ENCODE peak calls at places on chromosomes 13 and 19, in eight cellular contexts. C is HCT116, J is GM23338, E is PC-3, O is GM23248, R is neural progenitor cell, M is SK-N-SH, Z is OCI-LY7. T is an unnamed sample.

GRCh38 chr13:84844473-84844872 is 954.7 kb downstream of the SLITRK6 start:
- DNase-seq in M (peak; percentile 32), Z (peak; percentile 17), R (peak; percentile 27), O (no peak), C (peak; percentile 4), E (peak; percentile 48), J (peak; percentile 53), T (peak; percentile 21)

GRCh38 chr19:4380254-4380727 is 20.1 kb downstream of the SH3GL1 start:
- DNase-seq in C (no peak), Z (peak; percentile 43), O (peak; percentile 47), J (no peak), R (no peak), E (no peak), M (peak; percentile 29), T (no peak)

GRCh38 chr13:102965802-102966201 is 100.4 kb downstream of the SLC10A2 start:
- DNase-seq in J (no peak), O (no peak), C (no peak), M (no peak), E (no peak), Z (no peak), R (no peak), T (no peak)

GRCh38 chr13:67062160-67062559 is 168.0 kb downstream of the PCDH9 start:
- DNase-seq in Z (no peak), E (no peak), O (no peak), M (no peak), R (no peak), C (no peak), J (no peak), T (no peak)

GRCh38 chr19:11781295-11782057 is 14.7 kb downstream of the ZNF441 start:
- DNase-seq in E (no peak), J (no peak), M (no peak), R (no peak), Z (no peak), O (peak; percentile 40), C (no peak), T (no peak)

GRCh38 chr13:112102243-112102642 is 35.3 kb downstream of the SOX1 start:
- DNase-seq in O (peak; percentile 3), J (peak; percentile 19), R (peak; percentile 28), C (peak; percentile 7), Z (no peak), M (no peak), E (peak; percentile 6), T (no peak)

GRCh38 chr19:55305491-55305890 is 19.6 kb downstream of the TMEM150B start:
- DNase-seq in Z (peak; percentile 80), E (peak; percentile 56), J (peak; percentile 88), R (peak; percentile 76), C (no peak), M (peak; percentile 84), O (peak; percentile 50), T (no peak)

GRCh38 chr13:21672811-21673591 is 2.1 kb downstream of the FGF9 start:
- DNase-seq in M (no peak), R (peak; percentile 20), O (peak; percentile 20), E (no peak), J (no peak), C (no peak), Z (no peak), T (no peak)

GRCh38 chr13:43407023-43407581 is 379.7 kb downstream of the ENOX1 start:
- DNase-seq in M (no peak), J (no peak), Z (no peak), E (no peak), O (no peak), C (no peak), R (no peak), T (no peak)

GRCh38 chr19:8116437-8117293 is 32.7 kb downstream of the FBN3 start:
- DNase-seq in Z (peak; percentile 17), R (no peak), M (no peak), J (no peak), C (no peak), E (peak; percentile 50), O (no peak), T (no peak)

GRCh38 chr13:110714798-110715394 is 1.4 kb downstream of the ING1 start:
- DNase-seq in Z (peak; percentile 39), E (peak; percentile 37), O (peak; percentile 68), C (no peak), M (no peak), R (peak; percentile 74), J (peak; percentile 64), T (peak; percentile 67)

GRCh38 chr19:45528744-45529453 is 21.6 kb downstream of the VASP start:
- DNase-seq in R (peak; percentile 91), O (no peak), C (no peak), M (no peak), J (peak; percentile 97), E (peak; percentile 86), Z (no peak), T (peak; percentile 76)

GRCh38 chr19:22617614-22618325 is 16.4 kb upstream of the ZNF492 start:
- DNase-seq in O (no peak), R (no peak), C (no peak), Z (no peak), J (no peak), E (no peak), M (peak; percentile 56), T (no peak)

GRCh38 chr13:22135446-22135845 is 464.6 kb downstream of the FGF9 start:
- DNase-seq in C (no peak), R (no peak), M (no peak), E (no peak), O (no peak), J (no peak), Z (no peak), T (no peak)

DNA sequence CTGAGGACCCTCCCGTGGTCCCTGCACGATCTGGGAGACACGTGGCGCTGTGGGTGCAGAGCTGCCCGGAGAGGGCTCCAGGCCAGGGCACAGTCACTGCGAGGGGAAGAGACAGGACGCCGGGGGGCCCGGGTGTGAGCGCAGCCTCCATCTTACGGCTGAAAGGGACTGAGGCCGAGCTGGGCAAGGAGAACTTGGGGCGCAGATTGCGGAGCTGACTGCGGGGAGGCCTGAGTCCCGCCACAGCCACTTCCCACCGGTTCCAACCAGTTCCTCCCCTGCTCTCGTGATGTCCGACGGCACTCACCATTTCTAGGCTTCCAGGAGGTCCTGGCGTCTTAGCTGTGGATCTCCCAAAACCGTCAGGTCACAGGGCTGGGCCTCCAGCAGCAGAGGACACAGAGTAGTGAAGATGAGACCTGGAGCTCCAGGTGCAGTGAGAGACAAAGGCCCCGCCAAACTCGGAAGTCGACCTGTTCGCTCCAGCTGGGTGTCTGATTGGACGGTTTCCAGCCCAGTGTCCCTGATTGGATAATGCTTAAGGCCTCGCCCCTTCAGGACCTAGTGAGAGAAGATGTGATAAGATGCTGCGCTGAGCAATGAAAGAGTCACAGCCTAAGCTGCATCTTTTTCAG is 4.8 kb upstream of the ZNF253 start:
- DNase-seq in E (no peak), Z (no peak), M (peak; percentile 58), O (no peak), J (peak; percentile 97), C (no peak), R (peak; percentile 75), T (peak; percentile 28)
- H3K4me2 ChIP-seq in E (no peak overlapping the region), Z (no peak overlapping the region), M (no peak overlapping the region), O (no peak overlapping the region), J (peak overlapping the region; percentile 85), C (no peak overlapping the region), R (peak overlapping the region; percentile 68), T (peak overlapping the region; percentile 20)

GRCh38 chr13:98581971-98582702 is 5.2 kb upstream of the STK24 start:
- DNase-seq in O (peak; percentile 86), Z (no peak), E (peak; percentile 14), C (no peak), J (no peak), R (no peak), M (no peak), T (peak; percentile 48)
- TF ChIP-seq EZH2phosphoT487 in O (no peak), Z (no peak), E (no peak), C (no peak), J (no peak), R (no peak), M (no peak), T (no peak)

DNA sequence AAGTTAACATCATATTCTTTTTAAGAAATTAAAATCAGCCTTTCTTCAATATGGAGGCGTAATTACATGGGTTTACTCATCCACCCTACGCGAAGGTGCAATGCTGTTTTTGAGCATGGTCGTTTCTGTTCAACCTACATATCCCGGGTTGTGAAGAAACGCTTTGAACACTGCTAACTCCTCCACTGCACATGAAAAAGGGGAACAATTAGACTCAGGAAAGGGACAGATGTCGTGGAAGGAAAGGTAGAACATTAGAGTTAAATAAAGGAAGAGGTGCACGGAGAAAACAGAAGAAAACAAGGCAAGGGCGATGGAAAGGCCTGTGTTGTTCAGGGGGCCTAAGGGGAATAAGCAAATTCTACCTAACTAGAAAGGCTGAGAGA is 4.1 kb downstream of the ZIC5 start:
- DNase-seq in R (peak; percentile 18), E (no peak), O (no peak), M (peak; percentile 20), J (no peak), C (no peak), Z (no peak), T (no peak)
- H3K27ac ChIP-seq in R (peak overlapping the region; percentile 90), E (no peak overlapping the region), O (no peak overlapping the region), M (no peak overlapping the region), J (no peak overlapping the region), C (peak overlapping the region; percentile 97), Z (no peak overlapping the region), T (no peak overlapping the region)

GRCh38 chr13:40968416-40969000 is 50.6 kb downstream of the ELF1 start:
- DNase-seq in C (no peak), M (no peak), J (no peak), Z (no peak), R (no peak), O (peak; percentile 13), E (no peak), T (no peak)
- H3K4me2 ChIP-seq in C (no peak overlapping the region), M (no peak overlapping the region), J (no peak overlapping the region), Z (peak overlapping the region; percentile 94), R (no peak overlapping the region), O (no peak overlapping the region), E (no peak overlapping the region), T (no peak overlapping the region)

GRCh38 chr13:33489563-33489962 is 204.0 kb upstream of the STARD13 start:
- DNase-seq in C (no peak), J (peak; percentile 47), O (no peak), R (peak; percentile 39), E (no peak), Z (no peak), M (no peak), T (no peak)

GRCh38 chr13:33483471-33483870 is 197.9 kb upstream of the STARD13 start:
- DNase-seq in M (no peak), E (peak; percentile 35), Z (no peak), R (no peak), C (no peak), O (peak; percentile 80), J (no peak), T (no peak)

GRCh38 chr13:33490461-33491327 is 205.1 kb upstream of the STARD13 start:
- DNase-seq in O (peak; percentile 23), R (peak; percentile 66), M (no peak), J (peak; percentile 89), E (no peak), C (no peak), Z (no peak), T (no peak)

GRCh38 chr13:33485247-33485646 is 199.7 kb upstream of the STARD13 start:
- DNase-seq in E (no peak), C (no peak), J (no peak), M (no peak), O (no peak), R (no peak), Z (no peak), T (no peak)

GRCh38 chr13:33487575-33488243 is 202.2 kb upstream of the STARD13 start:
- DNase-seq in R (peak; percentile 23), C (no peak), Z (peak; percentile 12), O (peak; percentile 67), J (peak; percentile 38), M (no peak), E (peak; percentile 54), T (peak; percentile 10)
- TF ChIP-seq EZH2phosphoT487 in R (no peak), C (no peak), Z (no peak), O (no peak), J (no peak), M (no peak), E (no peak), T (no peak)

T was measured in hepatocyte.